ENCODE peak calls at places on chromosomes 11 and 22, in ten cellular contexts. U is cardiac muscle cell; Y is naive thymus-derived CD4-positive, alpha-beta T cell; S is endothelial cell of umbilical vein; R is heart left ventricle; E is body of pancreas; I is mesendoderm; P is lower lobe of right lung; B is HCT116; K is GM23338. M is an unnamed sample.

GRCh38 chr11:36328956-36329673 is 33.0 kb downstream of the PRR5L start:
- DNase-seq in U (peak; percentile 13), Y (no peak), S (peak; percentile 34), R (no peak), E (no peak), I (no peak), P (no peak), B (no peak), K (no peak), M (no peak)

GRCh38 chr22:25219948-25220442 is 556 bp downstream of the CRYBB2 start:
- DNase-seq in U (no peak), Y (no peak), S (no peak), R (no peak), E (no peak), I (no peak), P (no peak), B (no peak), K (no peak), M (no peak)

GRCh38 chr22:50016988-50017700 is 4.6 kb upstream of the IL17REL start:
- DNase-seq in U (no peak), Y (no peak), S (no peak), R (no peak), E (no peak), I (no peak), P (peak; percentile 46), B (no peak), K (no peak), M (no peak)

GRCh38 chr11:123064268-123064657 is 2.3 kb upstream of the HSPA8 start:
- DNase-seq in U (no peak), Y (no peak), S (no peak), R (no peak), E (no peak), I (no peak), P (no peak), B (no peak), K (no peak), M (peak; percentile 38)

GRCh38 chr22:26570864-26571525 is 18.9 kb downstream of the TPST2 start:
- DNase-seq in U (no peak), Y (no peak), S (no peak), R (no peak), E (no peak), I (no peak), P (no peak), B (no peak), K (no peak), M (no peak)

GRCh38 chr22:49856766-49857618 is 3.3 kb downstream of the ZBED4 start:
- DNase-seq in U (no peak), Y (no peak), S (no peak), R (no peak), E (no peak), I (no peak), P (no peak), B (no peak), K (no peak), M (no peak)

GRCh38 chr22:26597480-26597879 is 7.5 kb upstream of the TPST2 start:
- DNase-seq in U (no peak), Y (no peak), S (no peak), R (no peak), E (no peak), I (no peak), P (no peak), B (no peak), K (no peak), M (no peak)

GRCh38 chr22:40578171-40578570 is 58.3 kb downstream of the MRTFA start:
- DNase-seq in U (no peak), Y (peak; percentile 42), S (no peak), R (no peak), E (no peak), I (no peak), P (no peak), B (no peak), K (no peak), M (no peak)

GRCh38 chr11:125329786-125330185 is 165.2 kb downstream of the PKNOX2 start:
- DNase-seq in U (no peak), Y (no peak), S (no peak), R (no peak), E (no peak), I (no peak), P (no peak), B (no peak), K (no peak), M (no peak)

GRCh38 chr11:128908391-128909246 is 17.5 kb downstream of the KCNJ5 start:
- DNase-seq in U (peak; percentile 73), Y (no peak), S (peak; percentile 92), R (peak; percentile 78), E (peak; percentile 76), I (no peak), P (peak; percentile 72), B (peak; percentile 45), K (no peak), M (peak; percentile 78)

GRCh38 chr11:32466279-32466915 is 31.1 kb upstream of the WT1 start:
- DNase-seq in U (peak; percentile 82), Y (no peak), S (no peak), R (no peak), E (no peak), I (no peak), P (no peak), B (no peak), K (no peak), M (no peak)

GRCh38 chr11:58576792-58577440 is 1.3 kb upstream of the LPXN start:
- DNase-seq in U (peak; percentile 54), Y (no peak), S (peak; percentile 53), R (no peak), E (no peak), I (peak; percentile 14), P (no peak), B (no peak), K (no peak), M (no peak)

GRCh38 chr22:28341001-28341400 is 338.6 kb downstream of the TTC28 start:
- DNase-seq in U (peak; percentile 50), Y (no peak), S (peak; percentile 64), R (no peak), E (no peak), I (no peak), P (no peak), B (no peak), K (no peak), M (no peak)

GRCh38 chr11:43712676-43713075 is 32.1 kb downstream of the HSD17B12 start:
- DNase-seq in U (no peak), Y (no peak), S (no peak), R (no peak), E (no peak), I (no peak), P (no peak), B (no peak), K (no peak), M (no peak)
- H3K4me1 ChIP-seq in U (peaks cover 18% of the 10 kb centered on the region), Y (no peaks in the 10 kb centered on the region), S (no peaks in the 10 kb centered on the region), R (peaks cover 5% of the 10 kb centered on the region), E (peaks cover 9% of the 10 kb centered on the region), I (no peaks in the 10 kb centered on the region), P (no peaks in the 10 kb centered on the region), B (no peaks in the 10 kb centered on the region), K (peaks cover 5% of the 10 kb centered on the region), M (peaks cover 12% of the 10 kb centered on the region)

DNA sequence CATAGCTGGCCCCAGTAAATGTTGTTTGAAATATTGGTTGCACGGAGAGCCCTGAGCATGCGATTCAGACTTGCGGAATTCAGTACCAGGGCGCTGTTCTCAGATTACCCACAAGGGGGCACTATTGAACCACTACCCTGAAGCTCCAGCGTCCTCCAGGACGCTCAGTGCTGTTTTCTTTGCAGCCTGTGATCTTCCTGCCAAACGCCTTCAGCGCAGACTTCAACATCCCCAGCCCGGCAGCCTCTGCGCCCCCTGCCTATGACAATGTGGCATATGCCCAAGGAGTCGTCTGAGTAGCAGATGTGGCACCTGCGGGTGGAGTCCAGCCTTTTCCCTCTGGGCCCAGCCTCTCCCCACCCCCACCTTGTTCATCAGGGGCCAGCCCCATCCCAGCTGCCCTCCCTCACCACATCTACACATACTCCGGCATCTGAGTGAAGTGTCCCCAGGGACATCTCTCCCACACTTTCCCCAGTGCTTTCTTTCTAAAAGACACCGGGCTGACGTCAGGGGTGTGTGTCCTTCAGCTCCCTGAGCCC is 9.6 kb upstream of the MS4A10 start:
- DNase-seq in U (peak; percentile 96), Y (peak; percentile 90), S (peak; percentile 95), R (peak; percentile 80), E (peak; percentile 91), I (peak; percentile 96), P (peak; percentile 74), B (peak; percentile 85), K (peak; percentile 92), M (peak; percentile 88)
- H3K4me1 ChIP-seq in U (no peaks in the 10 kb centered on the region), Y (no peaks in the 10 kb centered on the region), S (peaks cover 29% of the 10 kb centered on the region), R (peaks cover 6% of the 10 kb centered on the region), E (peaks cover 9% of the 10 kb centered on the region), I (no peaks in the 10 kb centered on the region), P (peaks cover 12% of the 10 kb centered on the region), B (no peaks in the 10 kb centered on the region), K (no peaks in the 10 kb centered on the region), M (no peaks in the 10 kb centered on the region)

GRCh38 chr11:120219935-120220746 is 9.3 kb downstream of the OAF start:
- DNase-seq in U (no peak), Y (no peak), S (no peak), R (no peak), E (no peak), I (no peak), P (no peak), B (no peak), K (no peak), M (no peak)

GRCh38 chr11:120218695-120219033 is 7.8 kb downstream of the OAF start:
- DNase-seq in U (no peak), Y (no peak), S (no peak), R (no peak), E (no peak), I (no peak), P (no peak), B (no peak), K (no peak), M (no peak)

GRCh38 chr11:120217941-120218694 is 7.3 kb downstream of the OAF start:
- DNase-seq in U (no peak), Y (no peak), S (no peak), R (no peak), E (no peak), I (no peak), P (no peak), B (no peak), K (no peak), M (no peak)

GRCh38 chr11:120220747-120221037 is 9.9 kb downstream of the OAF start:
- DNase-seq in U (no peak), Y (no peak), S (no peak), R (no peak), E (no peak), I (no peak), P (no peak), B (no peak), K (no peak), M (no peak)

GRCh38 chr11:120219157-120219934 is 8.5 kb downstream of the OAF start:
- DNase-seq in U (no peak), Y (no peak), S (no peak), R (no peak), E (no peak), I (no peak), P (no peak), B (no peak), K (no peak), M (no peak)
- H3K4me1 ChIP-seq in U (no peaks in the 10 kb centered on the region), Y (no peaks in the 10 kb centered on the region), S (peaks cover 7% of the 10 kb centered on the region), R (peaks cover 47% of the 10 kb centered on the region), E (peaks cover 76% of the 10 kb centered on the region), I (peaks cover 2% of the 10 kb centered on the region), P (peaks cover 10% of the 10 kb centered on the region), B (peaks cover 2% of the 10 kb centered on the region), K (no peaks in the 10 kb centered on the region), M (no peaks in the 10 kb centered on the region)

DNA sequence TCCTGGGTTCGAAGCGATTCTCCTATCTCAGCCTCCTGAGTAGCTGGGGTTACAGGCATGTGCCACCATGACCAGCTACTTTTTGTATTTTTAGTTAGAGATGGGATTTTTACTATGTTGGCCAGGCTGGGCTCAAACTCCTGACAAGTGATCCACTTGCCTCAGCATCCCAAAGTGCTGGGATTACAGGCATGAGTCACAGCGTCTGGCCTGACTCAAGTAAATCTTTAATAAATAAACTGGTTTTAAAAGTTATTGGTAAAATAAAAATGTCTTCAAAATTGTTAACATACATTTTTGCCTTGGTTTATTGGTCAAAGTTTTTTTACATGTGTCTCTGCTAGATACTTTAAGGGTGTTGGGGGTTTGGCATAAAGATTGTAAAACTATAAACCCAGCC is 7.3 kb upstream of the PES1 start:
- DNase-seq in U (no peak), Y (no peak), S (no peak), R (no peak), E (no peak), I (no peak), P (no peak), B (no peak), K (no peak), M (no peak)
- H3K4me1 ChIP-seq in U (no peaks in the 10 kb centered on the region), Y (no peaks in the 10 kb centered on the region), S (no peaks in the 10 kb centered on the region), R (no peaks in the 10 kb centered on the region), E (peaks cover 23% of the 10 kb centered on the region), I (no peaks in the 10 kb centered on the region), P (no peaks in the 10 kb centered on the region), B (no peaks in the 10 kb centered on the region), K (no peaks in the 10 kb centered on the region), M (no peaks in the 10 kb centered on the region)

M was measured in right atrium auricular region.